ENCODE peak calls at places on chromosomes 4 and X, in nine cellular contexts. One of them, this sample, is unnamed.

GRCh38 chr4:125313497-125313896 is 1.3 kb upstream of the FAT4 start:
- DNase-seq in activated CD8-positive, alpha-beta T cell treated with anti-CD3 and anti-CD28 coated beads, Interleukin-2, amount 10 ng/mL, durations not matched to agents 7 days and 5 days: peak
- DNase-seq in NCI-H2081 treated with DMSO at 0.1 percent for 48 hours: peak
- DNase-seq in cardiac fibroblast: peak
- DNase-seq in activated CD4-positive, alpha-beta T cell treated with anti-CD3 and anti-CD28 coated beads for 36 hours: peak
- DNase-seq in GOT3: no peak
- DNase-seq in glutamatergic neuron: no peak
- DNase-seq in T-helper 9 cell: no peak
- DNase-seq in NCI-H1417: peak
- DNase-seq in this sample: no peak

GRCh38 chr4:119540249-119540648 is 88.4 kb downstream of the PDE5A start:
- DNase-seq in activated CD8-positive, alpha-beta T cell treated with anti-CD3 and anti-CD28 coated beads, Interleukin-2, amount 10 ng/mL, durations not matched to agents 7 days and 5 days: no peak
- DNase-seq in NCI-H2081 treated with DMSO at 0.1 percent for 48 hours: no peak
- DNase-seq in cardiac fibroblast: no peak
- DNase-seq in activated CD4-positive, alpha-beta T cell treated with anti-CD3 and anti-CD28 coated beads for 36 hours: peak
- DNase-seq in GOT3: no peak
- DNase-seq in glutamatergic neuron: no peak
- DNase-seq in T-helper 9 cell: no peak
- DNase-seq in NCI-H1417: no peak
- DNase-seq in this sample: no peak

GRCh38 chrX:18884916-18885315 is 99.0 kb downstream of the PHKA2 start:
- DNase-seq in activated CD8-positive, alpha-beta T cell treated with anti-CD3 and anti-CD28 coated beads, Interleukin-2, amount 10 ng/mL, durations not matched to agents 7 days and 5 days: no peak
- DNase-seq in NCI-H2081 treated with DMSO at 0.1 percent for 48 hours: no peak
- DNase-seq in cardiac fibroblast: peak
- DNase-seq in activated CD4-positive, alpha-beta T cell treated with anti-CD3 and anti-CD28 coated beads for 36 hours: no peak
- DNase-seq in GOT3: no peak
- DNase-seq in glutamatergic neuron: no peak
- DNase-seq in T-helper 9 cell: no peak
- DNase-seq in NCI-H1417: no peak
- DNase-seq in this sample: no peak

GRCh38 chr4:11368701-11369115 is 60.0 kb downstream of the HS3ST1 start:
- DNase-seq in activated CD8-positive, alpha-beta T cell treated with anti-CD3 and anti-CD28 coated beads, Interleukin-2, amount 10 ng/mL, durations not matched to agents 7 days and 5 days: no peak
- DNase-seq in NCI-H2081 treated with DMSO at 0.1 percent for 48 hours: no peak
- DNase-seq in cardiac fibroblast: no peak
- DNase-seq in activated CD4-positive, alpha-beta T cell treated with anti-CD3 and anti-CD28 coated beads for 36 hours: no peak
- DNase-seq in GOT3: no peak
- DNase-seq in glutamatergic neuron: no peak
- DNase-seq in T-helper 9 cell: no peak
- DNase-seq in NCI-H1417: no peak
- DNase-seq in this sample: no peak

GRCh38 chrX:39953879-39954278 is 143.9 kb downstream of the BCOR start:
- DNase-seq in activated CD8-positive, alpha-beta T cell treated with anti-CD3 and anti-CD28 coated beads, Interleukin-2, amount 10 ng/mL, durations not matched to agents 7 days and 5 days: no peak
- DNase-seq in NCI-H2081 treated with DMSO at 0.1 percent for 48 hours: no peak
- DNase-seq in cardiac fibroblast: peak
- DNase-seq in activated CD4-positive, alpha-beta T cell treated with anti-CD3 and anti-CD28 coated beads for 36 hours: no peak
- DNase-seq in GOT3: no peak
- DNase-seq in glutamatergic neuron: no peak
- DNase-seq in T-helper 9 cell: no peak
- DNase-seq in NCI-H1417: no peak
- DNase-seq in this sample: no peak

GRCh38 chrX:140525448-140525847 is 20.6 kb upstream of the SOX3 start:
- DNase-seq in activated CD8-positive, alpha-beta T cell treated with anti-CD3 and anti-CD28 coated beads, Interleukin-2, amount 10 ng/mL, durations not matched to agents 7 days and 5 days: no peak
- DNase-seq in NCI-H2081 treated with DMSO at 0.1 percent for 48 hours: no peak
- DNase-seq in cardiac fibroblast: peak
- DNase-seq in activated CD4-positive, alpha-beta T cell treated with anti-CD3 and anti-CD28 coated beads for 36 hours: no peak
- DNase-seq in GOT3: no peak
- DNase-seq in glutamatergic neuron: no peak
- DNase-seq in T-helper 9 cell: no peak
- DNase-seq in NCI-H1417: no peak
- DNase-seq in this sample: no peak

GRCh38 chrX:25648790-25649189 is 489.4 kb upstream of the MAGEB18 start:
- DNase-seq in activated CD8-positive, alpha-beta T cell treated with anti-CD3 and anti-CD28 coated beads, Interleukin-2, amount 10 ng/mL, durations not matched to agents 7 days and 5 days: no peak
- DNase-seq in NCI-H2081 treated with DMSO at 0.1 percent for 48 hours: no peak
- DNase-seq in cardiac fibroblast: no peak
- DNase-seq in activated CD4-positive, alpha-beta T cell treated with anti-CD3 and anti-CD28 coated beads for 36 hours: no peak
- DNase-seq in GOT3: no peak
- DNase-seq in glutamatergic neuron: no peak
- DNase-seq in T-helper 9 cell: no peak
- DNase-seq in NCI-H1417: no peak
- DNase-seq in this sample: no peak

GRCh38 chrX:78573630-78574029 is 85.5 kb downstream of the RTL3 start:
- DNase-seq in activated CD8-positive, alpha-beta T cell treated with anti-CD3 and anti-CD28 coated beads, Interleukin-2, amount 10 ng/mL, durations not matched to agents 7 days and 5 days: no peak
- DNase-seq in NCI-H2081 treated with DMSO at 0.1 percent for 48 hours: no peak
- DNase-seq in cardiac fibroblast: no peak
- DNase-seq in activated CD4-positive, alpha-beta T cell treated with anti-CD3 and anti-CD28 coated beads for 36 hours: no peak
- DNase-seq in GOT3: no peak
- DNase-seq in glutamatergic neuron: no peak
- DNase-seq in T-helper 9 cell: no peak
- DNase-seq in NCI-H1417: no peak
- DNase-seq in this sample: no peak

GRCh38 chr4:185638548-185639301 is 103.4 kb upstream of the PDLIM3 start:
- DNase-seq in activated CD8-positive, alpha-beta T cell treated with anti-CD3 and anti-CD28 coated beads, Interleukin-2, amount 10 ng/mL, durations not matched to agents 7 days and 5 days: no peak
- DNase-seq in NCI-H2081 treated with DMSO at 0.1 percent for 48 hours: no peak
- DNase-seq in cardiac fibroblast: no peak
- DNase-seq in activated CD4-positive, alpha-beta T cell treated with anti-CD3 and anti-CD28 coated beads for 36 hours: no peak
- DNase-seq in GOT3: no peak
- DNase-seq in glutamatergic neuron: peak
- DNase-seq in T-helper 9 cell: no peak
- DNase-seq in NCI-H1417: no peak
- DNase-seq in this sample: no peak

GRCh38 chrX:130057209-130057608 is 53.1 kb downstream of the ELF4 start:
- DNase-seq in activated CD8-positive, alpha-beta T cell treated with anti-CD3 and anti-CD28 coated beads, Interleukin-2, amount 10 ng/mL, durations not matched to agents 7 days and 5 days: no peak
- DNase-seq in NCI-H2081 treated with DMSO at 0.1 percent for 48 hours: no peak
- DNase-seq in cardiac fibroblast: no peak
- DNase-seq in activated CD4-positive, alpha-beta T cell treated with anti-CD3 and anti-CD28 coated beads for 36 hours: no peak
- DNase-seq in GOT3: no peak
- DNase-seq in glutamatergic neuron: no peak
- DNase-seq in T-helper 9 cell: no peak
- DNase-seq in NCI-H1417: no peak
- DNase-seq in this sample: no peak

GRCh38 chr4:3290476-3290875 is 2.3 kb upstream of the RGS12 start:
- DNase-seq in activated CD8-positive, alpha-beta T cell treated with anti-CD3 and anti-CD28 coated beads, Interleukin-2, amount 10 ng/mL, durations not matched to agents 7 days and 5 days: peak
- DNase-seq in NCI-H2081 treated with DMSO at 0.1 percent for 48 hours: no peak
- DNase-seq in cardiac fibroblast: no peak
- DNase-seq in activated CD4-positive, alpha-beta T cell treated with anti-CD3 and anti-CD28 coated beads for 36 hours: no peak
- DNase-seq in GOT3: no peak
- DNase-seq in glutamatergic neuron: no peak
- DNase-seq in T-helper 9 cell: no peak
- DNase-seq in NCI-H1417: no peak
- DNase-seq in this sample: no peak

GRCh38 chr4:75101906-75102888 is 169.3 kb downstream of the PARM1 start:
- DNase-seq in activated CD8-positive, alpha-beta T cell treated with anti-CD3 and anti-CD28 coated beads, Interleukin-2, amount 10 ng/mL, durations not matched to agents 7 days and 5 days: no peak
- DNase-seq in NCI-H2081 treated with DMSO at 0.1 percent for 48 hours: no peak
- DNase-seq in cardiac fibroblast: no peak
- DNase-seq in activated CD4-positive, alpha-beta T cell treated with anti-CD3 and anti-CD28 coated beads for 36 hours: no peak
- DNase-seq in GOT3: no peak
- DNase-seq in glutamatergic neuron: no peak
- DNase-seq in T-helper 9 cell: no peak
- DNase-seq in NCI-H1417: no peak
- DNase-seq in this sample: no peak

GRCh38 chrX:112067601-112068000 is 15.0 kb downstream of the TRPC5 start:
- DNase-seq in activated CD8-positive, alpha-beta T cell treated with anti-CD3 and anti-CD28 coated beads, Interleukin-2, amount 10 ng/mL, durations not matched to agents 7 days and 5 days: no peak
- DNase-seq in NCI-H2081 treated with DMSO at 0.1 percent for 48 hours: no peak
- DNase-seq in cardiac fibroblast: no peak
- DNase-seq in activated CD4-positive, alpha-beta T cell treated with anti-CD3 and anti-CD28 coated beads for 36 hours: no peak
- DNase-seq in GOT3: no peak
- DNase-seq in glutamatergic neuron: no peak
- DNase-seq in T-helper 9 cell: no peak
- DNase-seq in NCI-H1417: peak
- DNase-seq in this sample: no peak

GRCh38 chr4:176927664-176928063 is 134.9 kb upstream of the VEGFC start:
- DNase-seq in activated CD8-positive, alpha-beta T cell treated with anti-CD3 and anti-CD28 coated beads, Interleukin-2, amount 10 ng/mL, durations not matched to agents 7 days and 5 days: no peak
- DNase-seq in NCI-H2081 treated with DMSO at 0.1 percent for 48 hours: no peak
- DNase-seq in cardiac fibroblast: peak
- DNase-seq in activated CD4-positive, alpha-beta T cell treated with anti-CD3 and anti-CD28 coated beads for 36 hours: no peak
- DNase-seq in GOT3: no peak
- DNase-seq in glutamatergic neuron: no peak
- DNase-seq in T-helper 9 cell: no peak
- DNase-seq in NCI-H1417: no peak
- DNase-seq in this sample: no peak

GRCh38 chr4:38774181-38774580 is 8.6 kb downstream of the TLR10 start:
- DNase-seq in activated CD8-positive, alpha-beta T cell treated with anti-CD3 and anti-CD28 coated beads, Interleukin-2, amount 10 ng/mL, durations not matched to agents 7 days and 5 days: no peak
- DNase-seq in NCI-H2081 treated with DMSO at 0.1 percent for 48 hours: no peak
- DNase-seq in cardiac fibroblast: peak
- DNase-seq in activated CD4-positive, alpha-beta T cell treated with anti-CD3 and anti-CD28 coated beads for 36 hours: no peak
- DNase-seq in GOT3: no peak
- DNase-seq in glutamatergic neuron: no peak
- DNase-seq in T-helper 9 cell: no peak
- DNase-seq in NCI-H1417: no peak
- DNase-seq in this sample: no peak

GRCh38 chr4:140568507-140569306 is at the start of gene UCP1:
- DNase-seq in activated CD8-positive, alpha-beta T cell treated with anti-CD3 and anti-CD28 coated beads, Interleukin-2, amount 10 ng/mL, durations not matched to agents 7 days and 5 days: no peak
- DNase-seq in NCI-H2081 treated with DMSO at 0.1 percent for 48 hours: no peak
- DNase-seq in cardiac fibroblast: peak
- DNase-seq in activated CD4-positive, alpha-beta T cell treated with anti-CD3 and anti-CD28 coated beads for 36 hours: peak
- DNase-seq in GOT3: no peak
- DNase-seq in glutamatergic neuron: peak
- DNase-seq in T-helper 9 cell: no peak
- DNase-seq in NCI-H1417: peak
- DNase-seq in this sample: no peak

GRCh38 chrX:102746134-102746584 is 25.6 kb downstream of the GPRASP3 start:
- DNase-seq in activated CD8-positive, alpha-beta T cell treated with anti-CD3 and anti-CD28 coated beads, Interleukin-2, amount 10 ng/mL, durations not matched to agents 7 days and 5 days: peak
- DNase-seq in NCI-H2081 treated with DMSO at 0.1 percent for 48 hours: no peak
- DNase-seq in cardiac fibroblast: peak
- DNase-seq in activated CD4-positive, alpha-beta T cell treated with anti-CD3 and anti-CD28 coated beads for 36 hours: peak
- DNase-seq in GOT3: no peak
- DNase-seq in glutamatergic neuron: peak
- DNase-seq in T-helper 9 cell: no peak
- DNase-seq in NCI-H1417: no peak
- DNase-seq in this sample: no peak

GRCh38 chr4:137536789-137537561 is 4.7 kb upstream of the PCDH18 start:
- DNase-seq in activated CD8-positive, alpha-beta T cell treated with anti-CD3 and anti-CD28 coated beads, Interleukin-2, amount 10 ng/mL, durations not matched to agents 7 days and 5 days: no peak
- DNase-seq in NCI-H2081 treated with DMSO at 0.1 percent for 48 hours: no peak
- DNase-seq in cardiac fibroblast: no peak
- DNase-seq in activated CD4-positive, alpha-beta T cell treated with anti-CD3 and anti-CD28 coated beads for 36 hours: no peak
- DNase-seq in GOT3: no peak
- DNase-seq in glutamatergic neuron: no peak
- DNase-seq in T-helper 9 cell: no peak
- DNase-seq in NCI-H1417: no peak
- DNase-seq in this sample: no peak

GRCh38 chr4:24589448-24589847 is 5.1 kb upstream of the DHX15 start:
- DNase-seq in activated CD8-positive, alpha-beta T cell treated with anti-CD3 and anti-CD28 coated beads, Interleukin-2, amount 10 ng/mL, durations not matched to agents 7 days and 5 days: no peak
- DNase-seq in NCI-H2081 treated with DMSO at 0.1 percent for 48 hours: no peak
- DNase-seq in cardiac fibroblast: no peak
- DNase-seq in activated CD4-positive, alpha-beta T cell treated with anti-CD3 and anti-CD28 coated beads for 36 hours: peak
- DNase-seq in GOT3: no peak
- DNase-seq in glutamatergic neuron: no peak
- DNase-seq in T-helper 9 cell: no peak
- DNase-seq in NCI-H1417: no peak
- DNase-seq in this sample: no peak

GRCh38 chrX:102154218-102154860 is 1.4 kb downstream of the BEX5 start:
- DNase-seq in activated CD8-positive, alpha-beta T cell treated with anti-CD3 and anti-CD28 coated beads, Interleukin-2, amount 10 ng/mL, durations not matched to agents 7 days and 5 days: peak
- DNase-seq in NCI-H2081 treated with DMSO at 0.1 percent for 48 hours: no peak
- DNase-seq in cardiac fibroblast: no peak
- DNase-seq in activated CD4-positive, alpha-beta T cell treated with anti-CD3 and anti-CD28 coated beads for 36 hours: peak
- DNase-seq in GOT3: no peak
- DNase-seq in glutamatergic neuron: peak
- DNase-seq in T-helper 9 cell: no peak
- DNase-seq in NCI-H1417: peak
- DNase-seq in this sample: no peak

GRCh38 chr4:15778191-15778741 is at the start of gene CD38:
- DNase-seq in activated CD8-positive, alpha-beta T cell treated with anti-CD3 and anti-CD28 coated beads, Interleukin-2, amount 10 ng/mL, durations not matched to agents 7 days and 5 days: peak
- DNase-seq in NCI-H2081 treated with DMSO at 0.1 percent for 48 hours: no peak
- DNase-seq in cardiac fibroblast: peak
- DNase-seq in activated CD4-positive, alpha-beta T cell treated with anti-CD3 and anti-CD28 coated beads for 36 hours: peak
- DNase-seq in GOT3: no peak
- DNase-seq in glutamatergic neuron: peak
- DNase-seq in T-helper 9 cell: no peak
- DNase-seq in NCI-H1417: no peak
- DNase-seq in this sample: peak

GRCh38 chr4:13340672-13341071 is 143.5 kb downstream of the RAB28 start:
- DNase-seq in activated CD8-positive, alpha-beta T cell treated with anti-CD3 and anti-CD28 coated beads, Interleukin-2, amount 10 ng/mL, durations not matched to agents 7 days and 5 days: no peak
- DNase-seq in NCI-H2081 treated with DMSO at 0.1 percent for 48 hours: no peak
- DNase-seq in cardiac fibroblast: no peak
- DNase-seq in activated CD4-positive, alpha-beta T cell treated with anti-CD3 and anti-CD28 coated beads for 36 hours: no peak
- DNase-seq in GOT3: no peak
- DNase-seq in glutamatergic neuron: no peak
- DNase-seq in T-helper 9 cell: no peak
- DNase-seq in NCI-H1417: no peak
- DNase-seq in this sample: no peak

GRCh38 chr4:105520819-105521790 is 31.3 kb upstream of the ARHGEF38 start:
- DNase-seq in activated CD8-positive, alpha-beta T cell treated with anti-CD3 and anti-CD28 coated beads, Interleukin-2, amount 10 ng/mL, durations not matched to agents 7 days and 5 days: peak
- DNase-seq in NCI-H2081 treated with DMSO at 0.1 percent for 48 hours: peak
- DNase-seq in cardiac fibroblast: peak
- DNase-seq in activated CD4-positive, alpha-beta T cell treated with anti-CD3 and anti-CD28 coated beads for 36 hours: peak
- DNase-seq in GOT3: no peak
- DNase-seq in glutamatergic neuron: no peak
- DNase-seq in T-helper 9 cell: no peak
- DNase-seq in NCI-H1417: peak
- DNase-seq in this sample: no peak

GRCh38 chrX:19541196-19541595 is 25.9 kb upstream of the MAP3K15 start:
- DNase-seq in activated CD8-positive, alpha-beta T cell treated with anti-CD3 and anti-CD28 coated beads, Interleukin-2, amount 10 ng/mL, durations not matched to agents 7 days and 5 days: no peak
- DNase-seq in NCI-H2081 treated with DMSO at 0.1 percent for 48 hours: no peak
- DNase-seq in cardiac fibroblast: no peak
- DNase-seq in activated CD4-positive, alpha-beta T cell treated with anti-CD3 and anti-CD28 coated beads for 36 hours: no peak
- DNase-seq in GOT3: no peak
- DNase-seq in glutamatergic neuron: no peak
- DNase-seq in T-helper 9 cell: no peak
- DNase-seq in NCI-H1417: no peak
- DNase-seq in this sample: no peak

This sample was measured in NK-92 treated with Interleukin-12 subunit alpha and Interleukin-12 subunit beta, amount 100 ng/mL, for 24 hours.